ENCODE peak calls at places on chromosomes 2 and 18, in eight cellular contexts. One of them, this sample, is unnamed.

GRCh38 chr2:182220318-182220717 is 206.5 kb downstream of the PDE1A start:
- DNase-seq in GM12891: no peak
- DNase-seq in IMR-90: no peak
- DNase-seq in heart left ventricle: no peak
- DNase-seq in esophagus squamous epithelium: no peak
- DNase-seq in GM12892: no peak
- DNase-seq in A549: no peak
- DNase-seq in lower leg skin: no peak
- DNase-seq in this sample: no peak

GRCh38 chr2:9770308-9771100 is 72.8 kb upstream of the TAF1B start:
- DNase-seq in GM12891: peak; percentile 71
- DNase-seq in IMR-90: peak; percentile 71
- DNase-seq in heart left ventricle: peak; percentile 70
- DNase-seq in esophagus squamous epithelium: no peak
- DNase-seq in GM12892: peak; percentile 69
- DNase-seq in A549: peak; percentile 91
- DNase-seq in lower leg skin: no peak
- DNase-seq in this sample: peak; percentile 77

GRCh38 chr2:40431600-40431955 is 20.3 kb downstream of the SLC8A1 start:
- DNase-seq in GM12891: no peak
- DNase-seq in IMR-90: peak; percentile 88
- DNase-seq in heart left ventricle: peak; percentile 71
- DNase-seq in esophagus squamous epithelium: no peak
- DNase-seq in GM12892: no peak
- DNase-seq in A549: no peak
- DNase-seq in lower leg skin: no peak
- DNase-seq in this sample: peak; percentile 52

GRCh38 chr2:240819404-240820013 is 510 bp downstream of the KIF1A start:
- DNase-seq in GM12891: no peak
- DNase-seq in IMR-90: no peak
- DNase-seq in heart left ventricle: no peak
- DNase-seq in esophagus squamous epithelium: no peak
- DNase-seq in GM12892: no peak
- DNase-seq in A549: no peak
- DNase-seq in lower leg skin: peak; percentile 62
- DNase-seq in this sample: no peak

GRCh38 chr2:177692828-177693269 is 300.3 kb downstream of the AGPS start:
- DNase-seq in GM12891: no peak
- DNase-seq in IMR-90: no peak
- DNase-seq in heart left ventricle: no peak
- DNase-seq in esophagus squamous epithelium: no peak
- DNase-seq in GM12892: no peak
- DNase-seq in A549: peak; percentile 46
- DNase-seq in lower leg skin: no peak
- DNase-seq in this sample: peak; percentile 29

GRCh38 chr18:58793361-58793760 is 71.3 kb upstream of the ZNF532 start:
- DNase-seq in GM12891: no peak
- DNase-seq in IMR-90: peak; percentile 90
- DNase-seq in heart left ventricle: no peak
- DNase-seq in esophagus squamous epithelium: no peak
- DNase-seq in GM12892: no peak
- DNase-seq in A549: peak; percentile 31
- DNase-seq in lower leg skin: no peak
- DNase-seq in this sample: no peak

GRCh38 chr2:88857951-88858406 is 166.5 kb downstream of the RPIA start:
- DNase-seq in GM12891: no peak
- DNase-seq in IMR-90: peak; percentile 62
- DNase-seq in heart left ventricle: no peak
- DNase-seq in esophagus squamous epithelium: no peak
- DNase-seq in GM12892: no peak
- DNase-seq in A549: no peak
- DNase-seq in lower leg skin: no peak
- DNase-seq in this sample: peak; percentile 74

GRCh38 chr18:61572871-61573270 is 239.6 kb downstream of the CDH20 start:
- DNase-seq in GM12891: no peak
- DNase-seq in IMR-90: peak; percentile 58
- DNase-seq in heart left ventricle: no peak
- DNase-seq in esophagus squamous epithelium: no peak
- DNase-seq in GM12892: no peak
- DNase-seq in A549: no peak
- DNase-seq in lower leg skin: no peak
- DNase-seq in this sample: no peak

GRCh38 chr18:47912343-47912742 is 18.1 kb downstream of the SMAD2 start:
- DNase-seq in GM12891: no peak
- DNase-seq in IMR-90: no peak
- DNase-seq in heart left ventricle: no peak
- DNase-seq in esophagus squamous epithelium: no peak
- DNase-seq in GM12892: no peak
- DNase-seq in A549: no peak
- DNase-seq in lower leg skin: no peak
- DNase-seq in this sample: no peak

GRCh38 chr2:3643371-3644245 is 14.4 kb upstream of the ALLC start:
- DNase-seq in GM12891: no peak
- DNase-seq in IMR-90: no peak
- DNase-seq in heart left ventricle: no peak
- DNase-seq in esophagus squamous epithelium: no peak
- DNase-seq in GM12892: no peak
- DNase-seq in A549: no peak
- DNase-seq in lower leg skin: peak; percentile 80
- DNase-seq in this sample: no peak

GRCh38 chr2:74690571-74690970 is 36.5 kb downstream of the SEMA4F start:
- DNase-seq in GM12891: peak; percentile 39
- DNase-seq in IMR-90: peak; percentile 71
- DNase-seq in heart left ventricle: no peak
- DNase-seq in esophagus squamous epithelium: no peak
- DNase-seq in GM12892: peak; percentile 32
- DNase-seq in A549: peak; percentile 73
- DNase-seq in lower leg skin: no peak
- DNase-seq in this sample: peak; percentile 80

GRCh38 chr2:23425886-23426283 is 40.9 kb downstream of the KLHL29 start:
- DNase-seq in GM12891: no peak
- DNase-seq in IMR-90: peak; percentile 75
- DNase-seq in heart left ventricle: no peak
- DNase-seq in esophagus squamous epithelium: no peak
- DNase-seq in GM12892: no peak
- DNase-seq in A549: no peak
- DNase-seq in lower leg skin: peak; percentile 77
- DNase-seq in this sample: no peak

GRCh38 chr2:140600116-140600515 is 1530.7 kb downstream of the LRP1B start:
- DNase-seq in GM12891: no peak
- DNase-seq in IMR-90: peak; percentile 37
- DNase-seq in heart left ventricle: no peak
- DNase-seq in esophagus squamous epithelium: no peak
- DNase-seq in GM12892: no peak
- DNase-seq in A549: no peak
- DNase-seq in lower leg skin: no peak
- DNase-seq in this sample: peak; percentile 6

GRCh38 chr2:12087175-12087574 is 340.7 kb downstream of the LPIN1 start:
- DNase-seq in GM12891: no peak
- DNase-seq in IMR-90: no peak
- DNase-seq in heart left ventricle: no peak
- DNase-seq in esophagus squamous epithelium: no peak
- DNase-seq in GM12892: no peak
- DNase-seq in A549: no peak
- DNase-seq in lower leg skin: no peak
- DNase-seq in this sample: no peak

GRCh38 chr2:173866858-173867620 is 98.1 kb downstream of the SP3 start:
- DNase-seq in GM12891: no peak
- DNase-seq in IMR-90: no peak
- DNase-seq in heart left ventricle: no peak
- DNase-seq in esophagus squamous epithelium: no peak
- DNase-seq in GM12892: no peak
- DNase-seq in A549: no peak
- DNase-seq in lower leg skin: peak; percentile 83
- DNase-seq in this sample: no peak

GRCh38 chr2:146392191-146392590 is 1452.6 kb upstream of the ACVR2A start:
- DNase-seq in GM12891: no peak
- DNase-seq in IMR-90: no peak
- DNase-seq in heart left ventricle: no peak
- DNase-seq in esophagus squamous epithelium: no peak
- DNase-seq in GM12892: no peak
- DNase-seq in A549: no peak
- DNase-seq in lower leg skin: no peak
- DNase-seq in this sample: peak; percentile 35

GRCh38 chr2:191954446-191954845 is 107.6 kb upstream of the CAVIN2 start:
- DNase-seq in GM12891: no peak
- DNase-seq in IMR-90: no peak
- DNase-seq in heart left ventricle: no peak
- DNase-seq in esophagus squamous epithelium: no peak
- DNase-seq in GM12892: no peak
- DNase-seq in A549: no peak
- DNase-seq in lower leg skin: no peak
- DNase-seq in this sample: no peak

GRCh38 chr18:51029694-51030536 is at the start of gene SMAD4:
- DNase-seq in GM12891: peak; percentile 89
- DNase-seq in IMR-90: peak; percentile 94
- DNase-seq in heart left ventricle: peak; percentile 99
- DNase-seq in esophagus squamous epithelium: peak; percentile 62
- DNase-seq in GM12892: peak; percentile 91
- DNase-seq in A549: peak; percentile 77
- DNase-seq in lower leg skin: peak; percentile 99
- DNase-seq in this sample: peak; percentile 95
- TF ChIP-seq POLR2A in GM12891: peak; percentile 88
- TF ChIP-seq POLR2A in IMR-90: peak; percentile 90
- TF ChIP-seq POLR2A in heart left ventricle: no peak
- TF ChIP-seq POLR2A in esophagus squamous epithelium: peak; percentile 53
- TF ChIP-seq POLR2A in GM12892: peak; percentile 93
- TF ChIP-seq POLR2A in A549: peak; percentile 69
- TF ChIP-seq POLR2A in lower leg skin: peak; percentile 43
- TF ChIP-seq POLR2A in this sample: peak; percentile 92

DNA sequence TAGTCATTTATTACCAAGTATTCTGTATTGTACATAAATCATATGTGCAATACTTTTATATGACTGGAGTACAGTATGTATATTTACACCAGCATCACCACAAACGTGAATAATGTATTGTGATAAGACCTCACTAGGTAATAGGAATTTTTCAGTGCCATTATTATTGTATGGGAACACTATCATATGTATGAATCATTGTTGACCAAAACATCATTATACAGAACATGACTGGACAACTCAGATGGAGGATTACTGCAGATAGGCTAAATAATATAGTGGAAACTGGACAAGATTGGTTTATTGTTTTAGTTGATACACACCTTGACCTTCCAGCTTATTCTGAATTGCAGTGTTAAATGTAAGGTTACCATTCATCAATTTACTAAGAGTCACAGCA is 33.4 kb downstream of the VAPA start:
- DNase-seq in GM12891: no peak
- DNase-seq in IMR-90: peak; percentile 28
- DNase-seq in heart left ventricle: no peak
- DNase-seq in esophagus squamous epithelium: no peak
- DNase-seq in GM12892: no peak
- DNase-seq in A549: no peak
- DNase-seq in lower leg skin: no peak
- DNase-seq in this sample: no peak
- TF ChIP-seq POLR2A in GM12891: no peak
- TF ChIP-seq POLR2A in IMR-90: no peak
- TF ChIP-seq POLR2A in heart left ventricle: no peak
- TF ChIP-seq POLR2A in esophagus squamous epithelium: no peak
- TF ChIP-seq POLR2A in GM12892: no peak
- TF ChIP-seq POLR2A in A549: no peak
- TF ChIP-seq POLR2A in lower leg skin: no peak
- TF ChIP-seq POLR2A in this sample: no peak

DNA sequence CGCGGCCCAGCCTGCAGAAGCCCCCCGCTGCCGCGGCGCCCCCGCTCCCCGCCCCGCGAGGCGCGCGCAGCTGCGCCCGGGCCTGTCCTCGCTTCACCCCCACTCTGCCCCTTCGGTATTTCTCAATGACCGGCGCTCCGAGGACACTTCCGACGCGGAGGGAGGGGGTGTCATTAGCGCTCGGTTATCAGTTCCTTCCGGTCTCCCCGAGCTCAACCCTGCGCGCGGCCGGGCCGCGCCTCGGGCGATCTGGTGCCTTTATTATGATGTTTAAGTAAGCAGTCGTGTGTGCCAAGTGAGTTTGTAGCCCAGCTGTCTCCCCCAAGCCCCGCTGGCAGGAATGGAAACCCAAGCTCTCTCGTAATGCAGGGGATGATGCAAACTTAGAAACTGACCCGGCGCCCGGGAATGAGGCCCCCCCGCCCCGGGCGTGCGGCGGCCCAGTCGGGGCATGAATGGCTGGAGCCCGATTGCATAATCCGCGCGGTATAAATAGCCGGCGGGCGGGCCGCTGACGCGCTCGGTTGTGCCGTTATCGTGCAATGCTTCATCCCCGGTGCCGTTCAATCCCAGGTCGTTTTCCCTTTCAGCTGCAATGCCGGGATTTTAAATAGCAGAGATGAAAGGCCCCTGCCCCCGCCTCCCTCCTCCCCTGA is 3.9 kb upstream of the SPRED2 start:
- DNase-seq in GM12891: peak; percentile 41
- DNase-seq in IMR-90: peak; percentile 96
- DNase-seq in heart left ventricle: peak; percentile 94
- DNase-seq in esophagus squamous epithelium: peak; percentile 55
- DNase-seq in GM12892: peak; percentile 36
- DNase-seq in A549: peak; percentile 73
- DNase-seq in lower leg skin: peak; percentile 98
- DNase-seq in this sample: peak; percentile 95
- TF ChIP-seq POLR2A in GM12891: no peak
- TF ChIP-seq POLR2A in IMR-90: peak; percentile 86
- TF ChIP-seq POLR2A in heart left ventricle: peak; percentile 51
- TF ChIP-seq POLR2A in esophagus squamous epithelium: no peak
- TF ChIP-seq POLR2A in GM12892: no peak
- TF ChIP-seq POLR2A in A549: no peak
- TF ChIP-seq POLR2A in lower leg skin: no peak
- TF ChIP-seq POLR2A in this sample: no peak

GRCh38 chr18:2508678-2509077 is 62.6 kb downstream of the METTL4 start:
- DNase-seq in GM12891: no peak
- DNase-seq in IMR-90: no peak
- DNase-seq in heart left ventricle: no peak
- DNase-seq in esophagus squamous epithelium: no peak
- DNase-seq in GM12892: no peak
- DNase-seq in A549: no peak
- DNase-seq in lower leg skin: no peak
- DNase-seq in this sample: no peak

GRCh38 chr18:2502394-2502793 is 68.9 kb downstream of the METTL4 start:
- DNase-seq in GM12891: no peak
- DNase-seq in IMR-90: no peak
- DNase-seq in heart left ventricle: no peak
- DNase-seq in esophagus squamous epithelium: no peak
- DNase-seq in GM12892: no peak
- DNase-seq in A549: no peak
- DNase-seq in lower leg skin: no peak
- DNase-seq in this sample: no peak

GRCh38 chr18:2497797-2498196 is 73.5 kb downstream of the METTL4 start:
- DNase-seq in GM12891: no peak
- DNase-seq in IMR-90: no peak
- DNase-seq in heart left ventricle: no peak
- DNase-seq in esophagus squamous epithelium: no peak
- DNase-seq in GM12892: no peak
- DNase-seq in A549: no peak
- DNase-seq in lower leg skin: no peak
- DNase-seq in this sample: no peak

DNA sequence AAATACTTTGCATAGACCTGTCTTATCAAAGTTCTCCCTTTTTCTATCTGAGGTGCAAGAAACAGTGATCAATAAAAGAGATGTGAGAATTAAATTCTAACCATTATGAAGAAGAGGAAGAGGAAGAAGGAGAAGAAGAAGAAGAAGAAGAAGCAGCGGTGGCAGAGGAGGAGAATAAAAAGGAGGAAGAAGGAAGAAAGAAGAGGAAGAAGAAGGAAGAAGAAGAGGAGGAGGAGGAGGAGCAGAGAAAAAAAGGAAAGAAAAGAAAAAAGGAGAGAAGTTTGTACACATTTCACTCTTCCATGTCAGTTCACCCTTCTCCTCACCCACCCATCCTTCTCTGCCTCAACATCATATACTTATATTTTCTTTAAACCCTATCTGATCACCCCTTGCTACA is 68.4 kb downstream of the METTL4 start:
- DNase-seq in GM12891: no peak
- DNase-seq in IMR-90: no peak
- DNase-seq in heart left ventricle: no peak
- DNase-seq in esophagus squamous epithelium: no peak
- DNase-seq in GM12892: no peak
- DNase-seq in A549: no peak
- DNase-seq in lower leg skin: no peak
- DNase-seq in this sample: no peak
- TF ChIP-seq POLR2A in GM12891: no peak
- TF ChIP-seq POLR2A in IMR-90: no peak
- TF ChIP-seq POLR2A in heart left ventricle: no peak
- TF ChIP-seq POLR2A in esophagus squamous epithelium: no peak
- TF ChIP-seq POLR2A in GM12892: no peak
- TF ChIP-seq POLR2A in A549: no peak
- TF ChIP-seq POLR2A in lower leg skin: no peak
- TF ChIP-seq POLR2A in this sample: no peak